ENCODE peak calls at places on chromosomes 5 and 9, in nine cellular contexts. N is fibroblast of lung; V is chondrocyte; P is fibroblast of mammary gland; A is HepG2; J is tibial artery; O is transverse colon; M is activated CD8-positive, alpha-beta T cell treated with anti-CD3 and anti-CD28 coated beads for 36 hours; T is fibroblast of villous mesenchyme. F is an unnamed sample.

GRCh38 chr5:132471006-132471907 is 19.3 kb downstream of the IRF1 start:
- DNase-seq in P (no peak), V (no peak), T (no peak), O (peak), A (no peak), J (no peak), M (no peak), N (no peak), F (no peak)

GRCh38 chr5:79297661-79298060 is 61.7 kb downstream of the JMY start:
- DNase-seq in P (no peak), J (no peak), N (peak), O (no peak), A (no peak), M (no peak), T (no peak), V (no peak), F (no peak)

GRCh38 chr9:85041737-85042136 is 372.2 kb downstream of the NTRK2 start:
- DNase-seq in N (no peak), T (no peak), A (no peak), M (no peak), O (no peak), V (no peak), J (no peak), P (no peak), F (no peak)

GRCh38 chr9:8660383-8660782 is 860.8 kb upstream of the DMAC1 start:
- DNase-seq in O (peak), P (peak), M (no peak), J (peak), V (no peak), N (peak), T (peak), A (no peak), F (no peak)

GRCh38 chr9:8821910-8822666 is 1022.5 kb upstream of the DMAC1 start:
- DNase-seq in V (no peak), J (no peak), O (no peak), N (no peak), P (no peak), T (no peak), A (no peak), M (no peak), F (no peak)

GRCh38 chr9:131310833-131311554 is 21.5 kb downstream of the PLPP7 start:
- DNase-seq in J (no peak), M (peak), N (no peak), A (no peak), O (peak), P (no peak), T (no peak), V (no peak), F (no peak)

GRCh38 chr9:135608999-135609317 is 30.4 kb downstream of the GLT6D1 start:
- DNase-seq in J (no peak), P (no peak), O (no peak), M (no peak), N (no peak), A (no peak), T (no peak), V (no peak), F (no peak)

GRCh38 chr5:39376293-39376714 is 12.0 kb upstream of the C9 start:
- DNase-seq in J (no peak), P (peak), O (peak), N (peak), V (no peak), M (peak), A (peak), T (peak), F (peak)

GRCh38 chr9:70352356-70352755 is 62.1 kb downstream of the KLF9 start:
- DNase-seq in V (no peak), T (peak), J (no peak), P (peak), O (no peak), M (no peak), N (peak), A (no peak), F (no peak)

GRCh38 chr9:71608825-71609452 is 159.4 kb downstream of the CEMIP2 start:
- DNase-seq in V (no peak), T (peak), M (no peak), P (no peak), O (no peak), A (peak), J (no peak), N (peak), F (no peak)

GRCh38 chr5:29077451-29077850 is 2039.1 kb upstream of the CDH9 start:
- DNase-seq in N (no peak), P (no peak), M (no peak), J (no peak), V (no peak), T (peak), A (no peak), O (no peak), F (peak)

GRCh38 chr5:170269579-170269978 is 28.0 kb downstream of the LCP2 start:
- DNase-seq in J (no peak), T (no peak), V (no peak), N (peak), O (no peak), A (no peak), P (no peak), M (peak), F (no peak)

GRCh38 chr5:35129921-35130485 is 82.3 kb upstream of the AGXT2 start:
- DNase-seq in A (no peak), P (peak), N (peak), V (no peak), T (no peak), O (peak), M (peak), J (no peak), F (peak)

GRCh38 chr5:53603009-53603687 is 42.7 kb downstream of the NDUFS4 start:
- DNase-seq in M (no peak), O (no peak), T (no peak), A (no peak), V (no peak), J (no peak), P (no peak), N (peak), F (no peak)

GRCh38 chr9:116390306-116391228 is 237.0 kb downstream of the PAPPA start:
- DNase-seq in T (peak), N (no peak), M (no peak), A (no peak), P (no peak), O (no peak), V (no peak), J (no peak), F (no peak)

DNA sequence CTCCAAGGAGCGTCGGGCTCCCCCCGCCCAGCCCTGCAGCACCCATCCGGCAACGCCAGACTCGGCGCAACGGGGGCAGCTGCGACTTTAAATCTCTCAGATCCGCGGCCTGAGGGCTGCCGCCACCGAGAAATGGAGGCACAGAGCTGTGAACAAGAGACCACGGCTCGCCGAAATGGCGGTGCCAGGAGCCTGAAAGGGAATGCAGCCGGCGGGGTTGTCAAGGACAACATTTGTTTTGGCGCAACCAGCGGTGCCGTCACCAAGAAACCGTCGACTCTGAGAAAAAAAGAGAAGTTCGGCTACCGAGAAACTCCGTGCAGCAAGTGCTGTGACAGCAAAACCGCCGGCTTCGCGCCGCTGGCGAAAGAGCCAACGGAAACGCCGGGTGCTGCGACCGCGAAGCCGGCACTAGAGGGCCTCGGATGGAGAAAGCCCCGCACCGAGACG is 2.1 kb upstream of the ANXA2R start:
- DNase-seq in N (peak), O (peak), M (peak), A (peak), P (peak), T (peak), V (no peak), J (peak), F (no peak)
- TF ChIP-seq CTCF in N (no peak), O (no peak), M (no peak), A (peak), P (no peak), T (no peak), V (peak), J (peak), F (peak)

GRCh38 chr5:135625061-135625460 is 46.3 kb upstream of the CXCL14 start:
- DNase-seq in N (no peak), P (no peak), M (no peak), J (no peak), O (no peak), V (no peak), T (no peak), A (no peak), F (no peak)
- TF ChIP-seq CTCF in N (no peak), P (no peak), M (no peak), J (no peak), O (no peak), V (no peak), T (no peak), A (no peak), F (no peak)

GRCh38 chr5:84085387-84086041 is 299.2 kb downstream of the EDIL3 start:
- DNase-seq in M (no peak), J (no peak), V (no peak), O (no peak), N (no peak), P (no peak), A (no peak), T (no peak), F (no peak)

GRCh38 chr5:84091400-84091799 is 293.3 kb downstream of the EDIL3 start:
- DNase-seq in P (no peak), T (no peak), A (peak), V (no peak), O (no peak), N (no peak), M (no peak), J (no peak), F (no peak)

GRCh38 chr5:84092738-84093137 is 291.9 kb downstream of the EDIL3 start:
- DNase-seq in A (no peak), N (no peak), M (no peak), O (no peak), J (no peak), V (no peak), T (no peak), P (no peak), F (no peak)

GRCh38 chr5:84086517-84086916 is 298.2 kb downstream of the EDIL3 start:
- DNase-seq in N (peak), A (no peak), J (no peak), T (no peak), M (no peak), O (no peak), P (no peak), V (no peak), F (no peak)

DNA sequence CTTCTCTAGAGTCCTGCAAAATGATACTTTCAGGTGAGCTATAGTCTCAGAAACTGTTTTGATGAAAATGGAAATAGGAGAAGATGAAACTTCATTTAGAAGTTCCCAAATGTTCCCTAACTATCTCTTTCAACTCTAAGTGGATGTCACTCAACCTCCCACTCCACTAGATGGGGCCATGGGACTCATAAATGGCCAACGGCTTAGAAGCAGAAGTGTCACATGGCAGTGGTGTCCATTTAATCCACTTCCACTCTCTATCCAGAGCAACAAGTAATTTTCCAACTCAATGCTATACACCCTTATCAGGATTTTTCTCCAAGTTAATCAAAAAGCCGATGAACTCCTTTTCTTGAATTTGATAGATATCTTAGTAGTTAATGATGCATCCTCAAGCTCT is 295.7 kb downstream of the EDIL3 start:
- DNase-seq in P (peak), M (no peak), V (no peak), J (no peak), T (peak), O (no peak), N (peak), A (peak), F (no peak)
- TF ChIP-seq CTCF in P (peak), M (no peak), V (peak), J (no peak), T (peak), O (no peak), N (peak), A (peak), F (no peak)

GRCh38 chr5:125575561-125576504 is 829.4 kb upstream of the ZNF608 start:
- DNase-seq in M (no peak), V (no peak), T (peak), P (no peak), N (peak), A (no peak), J (no peak), O (peak), F (no peak)
- TF ChIP-seq CTCF in M (no peak), V (peak), T (no peak), P (no peak), N (peak), A (no peak), J (no peak), O (no peak), F (no peak)

DNA sequence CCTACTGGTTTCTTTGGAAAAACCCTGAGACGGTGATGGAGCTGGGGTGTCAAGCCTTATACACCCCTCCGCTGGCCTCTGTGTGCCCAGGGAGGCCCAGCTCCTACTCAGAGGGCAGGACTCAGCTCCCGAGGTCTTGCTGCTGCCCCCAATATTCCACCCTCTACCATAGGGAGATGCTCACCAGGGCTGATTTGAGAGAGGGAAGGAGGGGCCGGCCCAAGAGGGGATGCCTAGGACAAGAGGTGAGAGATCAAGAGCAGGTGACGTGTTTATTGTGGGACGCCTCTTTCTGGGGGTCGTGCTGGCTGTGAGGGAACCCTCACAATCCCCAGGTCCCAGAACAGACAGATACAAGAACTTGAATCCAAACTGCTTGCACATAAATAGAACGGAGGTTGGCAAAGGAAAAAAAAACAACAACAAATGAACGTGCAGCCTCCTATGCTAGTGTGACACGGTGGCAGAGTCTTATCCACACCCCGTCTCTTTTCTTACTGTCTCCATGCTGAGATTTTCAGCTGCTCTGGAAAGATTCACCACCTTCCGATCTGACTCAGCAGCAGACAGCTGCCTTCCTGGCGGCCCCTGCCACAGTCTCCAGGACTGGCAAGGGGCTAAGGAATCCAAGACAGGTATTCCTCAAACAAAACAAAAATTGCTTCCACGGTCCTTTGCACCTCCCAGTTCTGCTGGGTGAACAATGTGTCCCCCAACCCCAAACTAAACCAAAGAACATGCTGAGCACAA is 22.3 kb downstream of the FABP6 start:
- DNase-seq in A (no peak), P (no peak), M (no peak), V (peak), J (no peak), N (no peak), T (no peak), O (no peak), F (no peak)
- TF ChIP-seq CTCF in A (no peak), P (no peak), M (no peak), V (no peak), J (no peak), N (no peak), T (no peak), O (no peak), F (no peak)

DNA sequence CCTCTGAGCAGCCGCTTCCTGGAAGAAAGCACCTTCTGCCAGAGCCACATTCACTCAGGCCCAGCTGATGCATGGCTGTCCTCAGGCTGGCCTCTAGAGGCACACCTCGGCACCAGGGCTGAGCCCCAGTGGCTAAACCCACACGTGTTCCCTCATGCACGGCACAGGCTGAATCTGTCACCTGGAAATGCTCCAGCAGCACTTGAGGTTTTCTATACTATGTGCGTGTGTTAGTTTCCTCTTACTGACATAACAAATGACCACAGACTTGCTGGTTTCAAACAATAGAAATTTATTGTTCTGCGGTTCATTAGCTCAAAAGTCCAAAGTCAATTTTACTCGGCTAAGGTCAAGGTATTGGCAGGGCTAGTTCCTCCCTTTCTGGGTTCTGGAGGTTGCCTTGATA is 141.4 kb downstream of the LRRC70 start:
- DNase-seq in O (no peak), N (peak), M (peak), J (no peak), P (peak), V (no peak), A (peak), T (no peak), F (peak)
- TF ChIP-seq CTCF in O (no peak), N (no peak), M (no peak), J (no peak), P (peak), V (peak), A (peak), T (peak), F (peak)

GRCh38 chr5:42894057-42894456 is 82.4 kb upstream of the SELENOP start:
- DNase-seq in V (no peak), O (no peak), J (no peak), T (no peak), A (no peak), N (no peak), M (no peak), P (no peak), F (no peak)
- TF ChIP-seq CTCF in V (peak), O (no peak), J (no peak), T (peak), A (peak), N (peak), M (no peak), P (peak), F (no peak)

DNA sequence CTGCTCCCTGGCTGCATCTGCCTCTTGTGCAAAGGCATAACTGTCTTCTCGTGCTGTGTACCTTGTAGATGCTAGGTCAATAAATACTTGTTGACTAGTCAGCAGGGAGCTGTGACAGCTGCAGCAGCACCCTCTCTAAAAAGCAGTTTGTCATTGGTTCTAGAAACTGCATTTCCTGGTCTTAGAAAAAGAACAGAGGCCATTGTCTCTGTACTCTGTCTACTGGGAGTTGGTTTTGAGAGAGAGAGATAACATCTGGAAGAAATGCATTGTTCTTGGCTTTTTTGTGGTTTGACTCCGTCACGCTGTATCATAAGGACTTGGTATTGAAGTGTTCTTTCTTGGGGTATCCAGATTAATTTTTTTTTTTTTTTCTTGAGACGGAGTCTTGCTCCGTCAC is 32.3 kb downstream of the SH3GLB2 start:
- DNase-seq in A (no peak), V (peak), O (no peak), N (peak), M (no peak), T (no peak), J (peak), P (no peak), F (no peak)
- TF ChIP-seq CTCF in A (no peak), V (no peak), O (no peak), N (no peak), M (no peak), T (no peak), J (no peak), P (no peak), F (no peak)